ENCODE peak calls at places on chromosome 17, in ten cellular contexts. W is epithelial cell of esophagus, B is sciatic nerve, A is tibial nerve, P is left ventricle myocardium superior, L is cardiac muscle cell, T is thoracic aorta, J is astrocyte of the hippocampus, I is anterior cingulate cortex, E is NCI-H2081. Q is an unnamed sample.

GRCh38 chr17:42233148-42233547 is 38.9 kb upstream of the GHDC start:
- DNase-seq in T (no peak), B (no peak), L (peak; percentile 70), A (no peak), J (peak; percentile 36), W (peak; percentile 62), E (no peak), P (no peak), I (no peak), Q (no peak)

GRCh38 chr17:37710344-37710886 is 34.4 kb downstream of the HNF1B start:
- DNase-seq in J (peak; percentile 88), I (no peak), T (no peak), P (no peak), W (peak; percentile 36), A (no peak), L (peak; percentile 69), E (peak; percentile 80), B (no peak), Q (peak; percentile 99)

GRCh38 chr17:36650096-36650764 is 48.8 kb downstream of the MRM1 start:
- DNase-seq in T (no peak), W (no peak), I (no peak), J (no peak), E (no peak), A (no peak), B (no peak), L (no peak), P (no peak), Q (no peak)

GRCh38 chr17:4520881-4521600 is 22.4 kb downstream of the SPNS2 start:
- DNase-seq in W (peak; percentile 90), A (no peak), E (no peak), T (no peak), P (no peak), J (peak; percentile 37), I (no peak), L (peak; percentile 62), B (no peak), Q (no peak)

GRCh38 chr17:69175812-69176517 is 34.3 kb upstream of the ABCA6 start:
- DNase-seq in I (no peak), W (peak; percentile 92), T (no peak), P (no peak), A (no peak), B (no peak), E (no peak), L (peak; percentile 90), J (peak; percentile 38), Q (no peak)

GRCh38 chr17:43010667-43011308 is 4.2 kb downstream of the IFI35 start:
- DNase-seq in I (no peak), E (no peak), L (no peak), T (no peak), J (no peak), A (no peak), B (no peak), W (no peak), P (no peak), Q (peak; percentile 71)

GRCh38 chr17:29299031-29299430 is 5.1 kb upstream of the NUFIP2 start:
- DNase-seq in E (no peak), P (no peak), J (no peak), B (no peak), W (no peak), A (no peak), L (no peak), I (no peak), T (no peak), Q (no peak)

GRCh38 chr17:16537130-16537458 is 31.9 kb downstream of the ZNF287 start:
- DNase-seq in L (no peak), A (no peak), J (no peak), B (no peak), I (no peak), P (no peak), T (no peak), E (no peak), W (no peak), Q (no peak)

GRCh38 chr17:56699186-56699895 is 105.8 kb downstream of the NOG start:
- DNase-seq in J (peak; percentile 96), I (no peak), A (peak; percentile 15), T (peak; percentile 6), P (peak; percentile 50), L (peak; percentile 83), W (peak; percentile 99), B (no peak), E (no peak), Q (peak; percentile 71)